ENCODE peak calls at places on chromosomes 6 and 20, in six cellular contexts. E, H, M, Q, P and V are unnamed samples.
A peak's percentile ranks its signal among the peaks of the same experiment; 100 is the strongest.

GRCh38 chr6:106215608-106216007 is 110.0 kb downstream of the ATG5 start:
- DNase-seq in P (no peak), H (no peak), E (no peak), Q (no peak), M (no peak), V (no peak)

GRCh38 chr6:46926481-46926880 is 4.7 kb upstream of the ADGRF5 start:
- DNase-seq in Q (no peak), H (no peak), M (no peak), E (no peak), P (no peak), V (no peak)

GRCh38 chr6:17589402-17590116 is 10.5 kb upstream of the FAM8A1 start:
- DNase-seq in H (no peak), P (no peak), M (no peak), E (peak; percentile 9), Q (peak; percentile 33), V (no peak)

GRCh38 chr6:128239898-128240509 is 280.4 kb downstream of the PTPRK start:
- DNase-seq in Q (no peak), H (no peak), E (peak; percentile 60), M (no peak), P (no peak), V (no peak)

GRCh38 chr6:54473328-54473727 is 165.1 kb downstream of the TINAG start:
- DNase-seq in P (no peak), M (no peak), E (no peak), Q (no peak), H (no peak), V (no peak)

GRCh38 chr20:19690462-19690861 is 67.6 kb upstream of the RIN2 start:
- DNase-seq in H (no peak), E (no peak), P (no peak), Q (no peak), M (no peak), V (no peak)

GRCh38 chr6:138953451-138953850 is 34.6 kb downstream of the REPS1 start:
- DNase-seq in P (no peak), E (no peak), Q (no peak), M (no peak), H (no peak), V (no peak)

GRCh38 chr6:40948598-40948997 is 90.4 kb downstream of the UNC5CL start:
- DNase-seq in H (no peak), Q (no peak), P (no peak), M (no peak), E (no peak), V (no peak)

GRCh38 chr6:129236110-129236509 is 353.2 kb downstream of the LAMA2 start:
- DNase-seq in P (no peak), M (no peak), H (no peak), E (no peak), Q (no peak), V (no peak)

GRCh38 chr6:2635911-2636310 is 114.8 kb downstream of the MYLK4 start:
- DNase-seq in P (peak; percentile 54), H (no peak), Q (no peak), E (no peak), M (no peak), V (no peak)

GRCh38 chr6:7060769-7061516 is 46.8 kb upstream of the RREB1 start:
- DNase-seq in M (no peak), H (no peak), P (no peak), E (no peak), Q (no peak), V (no peak)

GRCh38 chr20:35172434-35172806 is 548 bp downstream of the PROCR start:
- DNase-seq in Q (no peak), E (no peak), M (no peak), P (no peak), H (no peak), V (no peak)

GRCh38 chr6:167054987-167055386 is 55.8 kb downstream of the CEP43 start:
- DNase-seq in H (no peak), E (no peak), Q (no peak), M (no peak), P (no peak), V (no peak)

GRCh38 chr6:44805239-44805849 is 417.8 kb downstream of the CDC5L start:
- DNase-seq in M (no peak), H (no peak), E (no peak), P (no peak), Q (no peak), V (no peak)

GRCh38 chr6:2108700-2109306 is 136.6 kb downstream of the GMDS start:
- DNase-seq in E (no peak), Q (no peak), P (no peak), H (no peak), M (no peak), V (no peak)

GRCh38 chr20:40961176-40961575 is 67.4 kb upstream of the TOP1 start:
- DNase-seq in H (no peak), E (no peak), M (no peak), Q (no peak), P (no peak), V (no peak)

GRCh38 chr20:57698191-57698866 is 11.5 kb downstream of the PMEPA1 start:
- DNase-seq in E (peak; percentile 99), H (no peak), M (no peak), Q (peak; percentile 68), P (no peak), V (no peak)

GRCh38 chr20:61733216-61733615 is 332.5 kb downstream of the TAF4 start:
- DNase-seq in M (no peak), Q (no peak), P (no peak), E (no peak), H (no peak), V (peak; percentile 19)

GRCh38 chr6:136226027-136226673 is 24.0 kb downstream of the MTFR2 start:
- DNase-seq in P (peak; percentile 72), Q (peak; percentile 64), M (peak; percentile 27), H (no peak), E (peak; percentile 67), V (peak; percentile 70)

GRCh38 chr6:37819802-37820712 is 530 bp downstream of the ZFAND3 start:
- DNase-seq in Q (peak; percentile 35), M (peak; percentile 60), E (peak; percentile 81), P (peak; percentile 84), H (peak; percentile 76), V (peak; percentile 79)

DNA sequence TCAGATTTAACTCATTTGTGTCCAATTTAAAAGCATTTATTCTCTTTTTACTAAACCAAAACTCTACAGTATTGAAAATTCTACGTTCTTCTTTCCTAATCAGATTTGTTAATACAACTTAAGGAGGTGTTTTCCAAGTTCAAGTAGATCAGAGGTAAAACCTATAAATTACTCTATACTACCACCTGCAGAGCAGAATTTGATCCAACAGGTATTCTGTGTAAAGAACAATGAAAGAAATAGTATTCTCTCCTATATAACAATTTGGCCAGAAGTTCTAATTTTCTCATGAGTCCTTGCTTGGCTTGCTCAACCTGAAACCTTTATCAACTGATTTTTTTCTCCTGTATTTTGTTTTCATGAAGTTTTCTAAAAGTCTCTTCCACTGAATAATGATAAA is 28.5 kb upstream of the DST start:
- DNase-seq in Q (no peak), E (no peak), P (no peak), H (no peak), M (no peak), V (no peak)
- H3K27ac ChIP-seq in Q (no peak overlapping the region), E (no peak overlapping the region), P (no peak overlapping the region), H (peak overlapping the region; percentile 19), M (peak overlapping the region; percentile 86), V (peak overlapping the region; percentile 71)

DNA sequence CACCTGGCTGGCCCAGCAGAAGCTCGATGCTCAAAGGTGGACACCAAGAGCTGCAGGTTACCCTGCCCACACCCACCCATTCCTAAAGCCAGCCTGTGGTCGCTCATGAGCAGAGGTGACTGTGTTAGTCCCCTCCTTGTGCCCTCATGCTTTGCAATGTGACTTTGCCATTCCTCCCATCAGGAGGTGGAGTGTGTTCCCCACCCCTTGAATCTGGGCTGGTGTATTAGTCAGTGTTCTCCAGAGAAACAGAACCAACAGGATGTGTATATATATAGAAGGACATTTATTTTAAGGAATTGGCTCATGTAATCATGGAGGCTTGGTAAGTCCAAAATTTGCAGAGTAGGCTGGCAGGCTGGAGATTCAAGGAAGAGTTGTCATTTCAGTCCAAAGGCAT is 54.4 kb upstream of the RNF24 start:
- DNase-seq in P (no peak), E (no peak), Q (no peak), H (no peak), M (no peak), V (no peak)
- H3K4me1 ChIP-seq in P (peaks cover 3% of the 10 kb centered on the region), E (peaks cover 28% of the 10 kb centered on the region), Q (no peaks in the 10 kb centered on the region), H (no peaks in the 10 kb centered on the region), M (peaks cover 42% of the 10 kb centered on the region), V (peaks cover 15% of the 10 kb centered on the region)

GRCh38 chr20:327041-327945 is 1.9 kb downstream of the SOX12 start:
- DNase-seq in P (peak; percentile 94), H (peak; percentile 84), Q (peak; percentile 72), E (peak; percentile 92), M (peak; percentile 83), V (peak; percentile 84)

GRCh38 chr20:329325-329695 is 4.0 kb downstream of the SOX12 start:
- DNase-seq in M (no peak), H (no peak), E (peak; percentile 18), P (no peak), Q (no peak), V (no peak)

GRCh38 chr20:329851-330232 is 4.5 kb downstream of the SOX12 start:
- DNase-seq in P (no peak), M (no peak), H (no peak), Q (no peak), E (no peak), V (no peak)

GRCh38 chr20:327946-328563 is 2.7 kb downstream of the SOX12 start:
- DNase-seq in Q (no peak), M (no peak), E (peak; percentile 15), H (no peak), P (no peak), V (no peak)

DNA sequence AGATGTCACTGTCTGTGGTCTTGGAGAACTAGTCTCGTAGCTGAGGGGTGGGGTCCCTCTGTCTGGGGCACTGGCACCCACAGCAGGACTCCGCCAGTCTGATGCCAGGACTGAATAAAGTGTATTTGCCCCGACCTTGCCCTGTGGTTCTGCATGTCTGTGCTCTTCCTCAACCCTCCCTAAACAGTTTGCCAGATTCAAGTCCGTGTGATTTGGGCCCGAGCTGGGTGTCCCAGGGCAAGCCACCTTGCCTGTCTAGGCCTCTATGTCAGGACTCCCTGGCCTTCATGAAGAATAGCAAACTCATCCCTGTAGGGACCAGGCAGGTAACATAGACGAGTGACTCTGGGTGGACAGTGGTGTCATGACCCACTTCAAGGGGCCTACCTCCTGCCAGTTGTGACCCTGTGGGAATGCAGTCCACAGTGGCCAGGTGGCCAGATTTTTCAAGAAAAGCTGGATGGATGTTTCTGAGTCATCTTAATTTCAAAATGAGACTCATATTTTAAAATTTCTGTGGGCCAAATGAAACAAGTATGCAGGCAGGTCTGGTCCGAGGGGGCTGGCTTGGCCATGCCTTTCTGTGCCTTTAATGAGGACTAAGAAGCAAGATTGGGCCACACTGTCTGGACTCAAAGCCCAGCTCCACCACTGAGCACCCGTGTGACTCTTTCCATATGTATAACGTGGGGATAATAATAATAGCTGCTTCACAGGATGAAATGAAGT is 3.4 kb downstream of the SOX12 start:
- DNase-seq in E (no peak), M (no peak), H (no peak), P (no peak), Q (no peak), V (no peak)
- H3K4me3 ChIP-seq in E (no peak overlapping the region), M (peak overlapping the region; percentile 83), H (no peak overlapping the region), P (no peak overlapping the region), Q (no peak overlapping the region), V (no peak overlapping the region)

GRCh38 chr6:34276191-34276590 is 27.4 kb upstream of the SMIM29 start:
- DNase-seq in Q (no peak), P (no peak), M (no peak), H (no peak), E (no peak), V (no peak)
- H3K27ac ChIP-seq in Q (no peak overlapping the region), P (no peak overlapping the region), M (peak overlapping the region; percentile 87), H (peak overlapping the region; percentile 66), E (no peak overlapping the region), V (no peak overlapping the region)